ENCODE peak calls at places on chromosomes 16 and 17, in ten cellular contexts. L is brain microvascular endothelial cell, C is upper lobe of right lung, Z is esophagus squamous epithelium, A is sigmoid colon, U is WTC11, K is glutamatergic neuron, Y is fibroblast of mammary gland, R is omental fat pad, B is PC-9. X is an unnamed sample.

GRCh38 chr16:89890886-89891657 is 17.7 kb downstream of the TCF25 start:
- DNase-seq in C (no peak), K (no peak), L (no peak), A (no peak), Y (peak), B (no peak), Z (no peak), R (no peak), U (no peak), X (no peak)

GRCh38 chr16:87704754-87705353 is 60.9 kb downstream of the KLHDC4 start:
- DNase-seq in A (no peak), C (no peak), U (no peak), B (no peak), R (no peak), K (no peak), L (no peak), Z (no peak), Y (no peak), X (no peak)

GRCh38 chr16:46428108-46429061 is 192.8 kb downstream of the SHCBP1 start:
- DNase-seq in B (no peak), C (no peak), A (peak), R (no peak), K (peak), L (no peak), U (no peak), Y (no peak), Z (no peak), X (no peak)

GRCh38 chr17:78450696-78451344 is 72.4 kb downstream of the PGS1 start:
- DNase-seq in U (no peak), C (no peak), A (no peak), R (no peak), Z (no peak), B (no peak), L (no peak), Y (no peak), K (peak), X (no peak)

GRCh38 chr17:75683467-75684041 is 16.4 kb downstream of the SAP30BP start:
- DNase-seq in K (no peak), B (peak), A (no peak), Y (peak), Z (no peak), C (no peak), R (no peak), L (peak), U (no peak), X (no peak)

GRCh38 chr17:17538417-17539391 is 42.5 kb upstream of the RASD1 start:
- DNase-seq in K (no peak), B (peak), Y (no peak), U (no peak), Z (no peak), C (no peak), R (no peak), L (no peak), A (no peak), X (no peak)

GRCh38 chr17:77512062-77512946 is 371.5 kb downstream of the SEC14L1 start:
- DNase-seq in U (no peak), L (no peak), C (peak), A (no peak), B (no peak), Y (no peak), K (no peak), Z (no peak), R (no peak), X (no peak)

GRCh38 chr16:79767597-79768280 is 167.2 kb upstream of the MAF start:
- DNase-seq in A (no peak), L (peak), K (no peak), R (no peak), B (no peak), Z (no peak), C (no peak), Y (peak), U (peak), X (no peak)

GRCh38 chr17:17564323-17564722 is 27.2 kb downstream of the PEMT start:
- DNase-seq in A (no peak), U (no peak), Z (no peak), C (no peak), R (no peak), L (no peak), B (no peak), K (no peak), Y (no peak), X (no peak)

GRCh38 chr17:6831662-6832263 is at the start of gene TEKT1:
- DNase-seq in L (peak), R (peak), B (peak), Y (peak), A (peak), C (peak), K (peak), Z (peak), U (peak), X (peak)

GRCh38 chr16:64742560-64742959 is 379.3 kb downstream of the CDH11 start:
- DNase-seq in K (no peak), B (no peak), C (no peak), U (no peak), R (no peak), Y (no peak), A (no peak), Z (no peak), L (no peak), X (no peak)

GRCh38 chr17:9768381-9768934 is 22.9 kb downstream of the DHRS7C start:
- DNase-seq in Z (no peak), L (no peak), Y (peak), K (no peak), C (no peak), B (no peak), A (no peak), R (no peak), U (no peak), X (no peak)

GRCh38 chr17:53088501-53088900 is 734.2 kb upstream of the KIF2B start:
- DNase-seq in U (no peak), L (no peak), Z (no peak), C (no peak), B (no peak), R (no peak), Y (no peak), A (no peak), K (no peak), X (no peak)

GRCh38 chr17:77196251-77196650 is 55.5 kb downstream of the SEC14L1 start:
- DNase-seq in Z (no peak), Y (no peak), R (no peak), B (no peak), C (no peak), L (no peak), K (no peak), A (no peak), U (no peak), X (no peak)

GRCh38 chr17:62750502-62751349 is 57.4 kb downstream of the MARCHF10 start:
- DNase-seq in Y (no peak), B (no peak), L (no peak), R (no peak), A (no peak), Z (no peak), K (peak), U (peak), C (no peak), X (peak)

GRCh38 chr16:19520861-19521331 is 1.0 kb downstream of the GDE1 start:
- DNase-seq in Z (no peak), B (peak), K (no peak), A (no peak), C (no peak), Y (peak), U (no peak), R (no peak), L (peak), X (no peak)

GRCh38 chr17:13031718-13032350 is 14.0 kb upstream of the ELAC2 start:
- DNase-seq in L (peak), Y (peak), B (no peak), C (no peak), R (peak), Z (no peak), A (peak), U (peak), K (peak), X (peak)

GRCh38 chr16:3282747-3283524 is at the start of gene ZNF263:
- DNase-seq in Y (peak), K (peak), U (peak), L (peak), R (peak), A (peak), C (peak), B (peak), Z (peak), X (peak)

GRCh38 chr17:58332720-58333395 is 4.3 kb upstream of the TSPOAP1 start:
- DNase-seq in R (no peak), U (peak), A (no peak), B (no peak), Y (no peak), C (peak), Z (no peak), K (no peak), L (no peak), X (no peak)

GRCh38 chr17:50556803-50557202 is 3.7 kb upstream of the CACNA1G start:
- DNase-seq in Y (no peak), B (no peak), R (no peak), L (no peak), Z (no peak), U (no peak), A (no peak), K (no peak), C (no peak), X (no peak)

GRCh38 chr17:79154951-79155557 is 80.4 kb downstream of the ENGASE start:
- DNase-seq in Y (no peak), Z (no peak), L (no peak), K (no peak), C (peak), R (no peak), B (no peak), A (no peak), U (no peak), X (no peak)

GRCh38 chr17:57372156-57372555 is 115.8 kb downstream of the MSI2 start:
- DNase-seq in Z (no peak), A (no peak), L (peak), K (no peak), B (peak), Y (peak), C (no peak), U (no peak), R (no peak), X (no peak)

GRCh38 chr16:13313351-13313750 is 412.0 kb downstream of the SHISA9 start:
- DNase-seq in L (no peak), Z (no peak), A (no peak), B (no peak), K (no peak), R (no peak), C (no peak), Y (peak), U (no peak), X (no peak)

GRCh38 chr16:85612191-85612800 is 826 bp upstream of the GSE1 start:
- DNase-seq in L (peak), R (no peak), Y (peak), C (peak), A (peak), Z (no peak), U (no peak), K (no peak), B (peak), X (peak)

GRCh38 chr16:47132310-47132709 is 11.4 kb downstream of the NETO2 start:
- DNase-seq in Z (no peak), K (no peak), R (no peak), Y (no peak), C (no peak), L (no peak), B (no peak), A (no peak), U (no peak), X (no peak)

GRCh38 chr16:89052191-89052787 is 41.4 kb upstream of the ACSF3 start:
- DNase-seq in Z (no peak), L (no peak), R (no peak), A (no peak), B (no peak), Y (no peak), U (no peak), K (peak), C (no peak), X (no peak)

GRCh38 chr17:68515238-68515637 is 3.0 kb downstream of the PRKAR1A start:
- DNase-seq in A (no peak), B (no peak), Z (no peak), L (peak), K (no peak), C (no peak), R (no peak), Y (no peak), U (no peak), X (no peak)

GRCh38 chr17:75795820-75796607 is 11.4 kb downstream of the UNK start:
- DNase-seq in U (no peak), K (no peak), R (no peak), Z (no peak), C (no peak), B (no peak), L (no peak), A (peak), Y (no peak), X (no peak)

GRCh38 chr17:4551141-4551540 is 4.0 kb downstream of the MYBBP1A start:
- DNase-seq in Z (no peak), C (no peak), L (no peak), R (no peak), K (no peak), U (peak), Y (peak), A (no peak), B (no peak), X (no peak)

GRCh38 chr16:8551388-8552332 is 38.7 kb downstream of the TMEM114 start:
- DNase-seq in K (no peak), B (no peak), R (no peak), U (no peak), Y (no peak), A (no peak), Z (no peak), C (no peak), L (no peak), X (no peak)

DNA sequence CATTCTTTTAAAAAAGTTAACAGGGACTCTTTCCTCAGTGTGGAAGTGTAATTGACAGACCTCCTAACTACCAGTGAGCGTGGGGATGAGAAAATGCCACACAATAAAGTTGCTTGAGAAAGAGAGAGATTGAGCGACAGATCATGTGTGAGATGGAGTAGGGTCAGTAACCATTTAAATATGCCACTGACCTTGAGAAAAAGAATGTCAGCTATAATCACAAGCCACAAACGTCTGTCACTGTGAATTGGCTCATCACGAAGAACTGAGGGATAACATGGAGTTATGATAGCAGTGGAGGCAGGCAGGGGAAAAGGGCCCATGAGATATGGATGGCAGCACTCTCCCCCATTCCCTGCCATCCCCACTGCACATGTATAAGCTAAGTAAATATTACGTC is 253.9 kb downstream of the SLC39A11 start:
- DNase-seq in R (no peak), L (no peak), K (no peak), B (no peak), Y (no peak), C (no peak), A (no peak), U (no peak), Z (no peak), X (no peak)
- TF ChIP-seq CTCF in R (no peak), L (no peak), K (no peak), B (no peak), Y (no peak), C (no peak), A (no peak), U (no peak), Z (no peak), X (no peak)

GRCh38 chr16:16099320-16099719 is 124.0 kb downstream of the ABCC6 start:
- DNase-seq in K (no peak), B (no peak), R (no peak), A (no peak), U (no peak), Y (no peak), Z (no peak), L (no peak), C (no peak), X (no peak)
- TF ChIP-seq CTCF in K (no peak), B (no peak), R (no peak), A (no peak), U (no peak), Y (no peak), Z (no peak), L (no peak), C (no peak), X (no peak)

GRCh38 chr16:5042574-5043171 is 8.9 kb upstream of the NAGPA start:
- DNase-seq in C (peak), K (no peak), L (peak), Z (no peak), U (no peak), Y (peak), R (no peak), B (no peak), A (no peak), X (no peak)
- TF ChIP-seq CTCF in C (no peak), K (no peak), L (peak), Z (no peak), U (no peak), Y (no peak), R (no peak), B (no peak), A (no peak), X (no peak)

GRCh38 chr17:15027853-15028252 is 237.3 kb downstream of the PMP22 start:
- DNase-seq in A (no peak), Z (no peak), C (no peak), R (no peak), Y (no peak), U (no peak), L (no peak), B (no peak), K (no peak), X (no peak)

GRCh38 chr17:15031971-15032370 is 233.2 kb downstream of the PMP22 start:
- DNase-seq in A (no peak), Y (no peak), B (no peak), L (no peak), K (no peak), R (no peak), C (no peak), U (no peak), Z (no peak), X (no peak)

GRCh38 chr17:15023589-15023988 is 241.5 kb downstream of the PMP22 start:
- DNase-seq in B (no peak), A (no peak), K (no peak), Z (no peak), U (no peak), C (no peak), R (no peak), Y (peak), L (no peak), X (no peak)

GRCh38 chr17:15026088-15026487 is 239.0 kb downstream of the PMP22 start:
- DNase-seq in Y (no peak), A (no peak), R (no peak), B (no peak), Z (no peak), C (no peak), U (no peak), K (no peak), L (no peak), X (no peak)

DNA sequence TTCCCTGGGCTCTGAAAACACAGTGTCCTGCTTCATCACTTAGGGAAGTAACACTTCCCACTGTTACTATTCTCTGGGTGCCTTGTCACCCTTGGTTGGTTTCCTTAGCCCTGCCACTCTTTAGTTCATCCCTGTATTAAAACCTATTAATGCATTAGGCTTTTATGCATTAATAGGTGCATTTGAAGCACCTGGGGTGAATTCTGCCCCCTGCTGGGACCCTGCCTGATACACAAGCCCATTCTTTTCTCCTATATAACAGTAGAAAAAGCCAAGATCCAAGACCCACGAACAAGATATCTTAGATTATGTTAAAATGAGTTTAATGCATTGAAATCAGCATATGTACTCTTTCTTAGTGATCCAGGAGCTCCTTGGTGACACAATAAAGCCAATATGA is 235.7 kb downstream of the PMP22 start:
- DNase-seq in K (no peak), R (no peak), C (no peak), Z (no peak), B (no peak), U (no peak), Y (no peak), A (no peak), L (no peak), X (no peak)
- TF ChIP-seq CTCF in K (no peak), R (no peak), C (no peak), Z (no peak), B (no peak), U (no peak), Y (peak), A (no peak), L (no peak), X (no peak)

DNA sequence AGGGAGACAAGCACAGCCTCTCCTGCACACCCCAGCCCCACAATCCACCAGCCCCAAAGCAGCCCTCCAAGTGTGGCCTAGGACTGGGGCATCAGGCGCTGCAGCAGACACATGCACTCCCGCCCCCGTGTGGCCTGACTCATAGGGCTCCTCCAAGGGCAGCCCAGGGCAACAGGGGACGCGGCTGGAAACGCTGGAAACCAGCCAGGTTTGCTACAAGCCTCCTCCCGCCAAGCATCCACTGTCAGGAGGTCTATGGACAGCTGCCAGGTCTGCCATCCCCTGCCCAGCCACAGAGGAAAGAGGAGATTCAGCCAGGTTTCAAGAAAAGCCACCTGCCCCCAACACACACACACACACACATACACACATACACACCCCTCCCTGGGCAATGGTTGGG is 25.8 kb downstream of the SRCIN1 start:
- DNase-seq in K (peak), A (no peak), Z (no peak), Y (peak), L (peak), R (no peak), B (no peak), C (no peak), U (peak), X (peak)
- TF ChIP-seq CTCF in K (no peak), A (no peak), Z (no peak), Y (peak), L (peak), R (no peak), B (no peak), C (no peak), U (no peak), X (no peak)

GRCh38 chr17:41681776-41682175 is 6.9 kb upstream of the EIF1 start:
- DNase-seq in Y (no peak), C (no peak), Z (no peak), B (no peak), L (no peak), A (no peak), K (no peak), R (no peak), U (no peak), X (no peak)

GRCh38 chr17:41679740-41680425 is 8.8 kb upstream of the EIF1 start:
- DNase-seq in B (no peak), Y (no peak), L (no peak), R (no peak), C (no peak), A (no peak), K (no peak), Z (no peak), U (no peak), X (no peak)

GRCh38 chr17:41680426-41681040 is 8.2 kb upstream of the EIF1 start:
- DNase-seq in Y (no peak), L (no peak), Z (no peak), U (no peak), R (no peak), A (no peak), K (peak), C (no peak), B (no peak), X (no peak)

GRCh38 chr17:41678411-41678906 is 10.2 kb upstream of the EIF1 start:
- DNase-seq in Y (no peak), A (peak), Z (no peak), C (no peak), B (peak), K (no peak), R (no peak), U (no peak), L (no peak), X (no peak)

DNA sequence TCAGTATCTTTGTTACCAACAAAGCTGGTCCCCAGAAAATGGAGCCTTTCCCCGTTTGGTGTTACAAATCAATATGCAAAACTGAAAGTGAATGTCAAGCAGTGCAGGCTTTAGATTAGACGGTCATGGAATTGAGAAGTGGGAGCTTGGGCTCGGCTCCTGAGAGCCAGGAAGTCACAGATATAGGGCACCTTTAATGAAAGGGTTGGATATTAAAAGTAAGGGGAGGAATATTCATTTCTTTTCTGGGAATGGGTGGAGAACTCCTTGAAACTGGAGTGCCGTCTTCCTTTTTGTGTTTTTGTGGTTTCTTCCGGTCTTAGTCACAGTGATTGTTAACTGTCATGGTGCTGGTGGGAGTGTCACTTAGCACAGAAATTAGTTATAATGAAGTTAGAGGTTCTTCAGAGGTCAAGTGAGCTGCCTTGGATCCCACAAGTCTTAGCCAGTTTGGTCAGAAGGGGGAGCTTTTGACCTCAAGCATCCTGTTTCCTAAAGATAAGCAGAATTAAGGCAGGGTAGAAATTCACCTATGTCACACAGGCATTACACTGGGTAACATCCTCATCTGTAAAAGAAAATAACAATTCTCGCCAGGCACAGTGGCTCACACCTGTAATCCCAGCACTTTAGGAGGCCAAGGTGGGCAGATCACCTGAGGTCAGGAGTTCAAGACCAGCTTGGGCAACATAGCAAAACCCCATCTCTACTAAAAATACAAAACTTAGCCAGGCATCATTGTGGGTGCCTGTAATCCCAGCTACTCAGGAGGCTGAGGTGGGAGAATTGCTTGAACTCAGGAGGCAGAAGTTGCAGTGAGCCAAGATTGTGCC is 9.6 kb upstream of the EIF1 start:
- DNase-seq in K (no peak), Z (no peak), R (no peak), L (no peak), B (peak), A (peak), U (no peak), Y (peak), C (no peak), X (no peak)
- TF ChIP-seq CTCF in K (no peak), Z (no peak), R (no peak), L (peak), B (peak), A (no peak), U (no peak), Y (peak), C (peak), X (no peak)

X was measured in nephron progenitor cell.